ENCODE peak calls at places on chromosomes 1 and 21, in six cellular contexts. S, M, D, R, L and B are unnamed samples.

GRCh38 chr1:53112271-53112774 is 30.1 kb downstream of the SLC1A7 start:
- DNase-seq in S (no peak), M (no peak), D (no peak), R (no peak), L (no peak), B (peak; percentile 51)

GRCh38 chr1:14366361-14367018 is 232.0 kb upstream of the KAZN start:
- DNase-seq in S (no peak), M (no peak), D (no peak), R (no peak), L (peak; percentile 19), B (no peak)

GRCh38 chr1:119249283-119249682 is 108.8 kb upstream of the WARS2 start:
- DNase-seq in S (no peak), M (no peak), D (no peak), R (no peak), L (no peak), B (no peak)

GRCh38 chr1:230029244-230029643 is 37.8 kb upstream of the GALNT2 start:
- DNase-seq in S (no peak), M (no peak), D (no peak), R (no peak), L (no peak), B (no peak)

GRCh38 chr1:51281807-51282206 is 45.7 kb downstream of the RNF11 start:
- DNase-seq in S (no peak), M (no peak), D (no peak), R (no peak), L (no peak), B (no peak)

GRCh38 chr1:3924871-3925655 is 25.0 kb upstream of the C1orf174 start:
- DNase-seq in S (no peak), M (no peak), D (peak; percentile 30), R (no peak), L (no peak), B (peak; percentile 56)

GRCh38 chr1:24903011-24903461 is 27.0 kb downstream of the RUNX3 start:
- DNase-seq in S (no peak), M (peak; percentile 36), D (no peak), R (no peak), L (no peak), B (no peak)

GRCh38 chr1:20721117-20722061 is 3.6 kb upstream of the KIF17 start:
- DNase-seq in S (no peak), M (no peak), D (no peak), R (no peak), L (no peak), B (no peak)

GRCh38 chr1:74341702-74342339 is 106.6 kb downstream of the TNNI3K start:
- DNase-seq in S (no peak), M (no peak), D (no peak), R (no peak), L (no peak), B (no peak)

GRCh38 chr21:42337830-42338729 is 12.7 kb downstream of the TFF2 start:
- DNase-seq in S (peak; percentile 80), M (peak; percentile 68), D (peak; percentile 84), R (peak; percentile 74), L (peak; percentile 72), B (peak; percentile 95)

GRCh38 chr1:16418823-16419425 is 18.3 kb downstream of the SPATA21 start:
- DNase-seq in S (no peak), M (no peak), D (peak; percentile 41), R (no peak), L (no peak), B (no peak)

GRCh38 chr1:243234978-243235657 is 20.0 kb downstream of the CEP170 start:
- DNase-seq in S (no peak), M (no peak), D (no peak), R (no peak), L (no peak), B (no peak)

GRCh38 chr1:160416369-160416768 is 16.0 kb downstream of the VANGL2 start:
- DNase-seq in S (no peak), M (no peak), D (peak; percentile 74), R (no peak), L (no peak), B (peak; percentile 80)

GRCh38 chr1:181655756-181656155 is 172.4 kb downstream of the CACNA1E start:
- DNase-seq in S (no peak), M (no peak), D (peak; percentile 52), R (no peak), L (no peak), B (no peak)

GRCh38 chr1:171798760-171799159 is 17.3 kb downstream of the METTL13 start:
- DNase-seq in S (no peak), M (no peak), D (no peak), R (no peak), L (no peak), B (no peak)

GRCh38 chr1:31412732-31413404 is at the start of gene SERINC2:
- DNase-seq in S (peak; percentile 14), M (peak; percentile 83), D (peak; percentile 69), R (no peak), L (no peak), B (peak; percentile 71)

GRCh38 chr1:3562712-3563111 is 48.6 kb downstream of the MEGF6 start:
- DNase-seq in S (no peak), M (no peak), D (no peak), R (no peak), L (no peak), B (no peak)

GRCh38 chr1:115976900-115977480 is 677 bp downstream of the SLC22A15 start:
- DNase-seq in S (no peak), M (no peak), D (peak; percentile 37), R (no peak), L (peak; percentile 44), B (peak; percentile 19)

GRCh38 chr1:19974822-19975416 is 4.5 kb downstream of the PLA2G2A start:
- DNase-seq in S (no peak), M (peak; percentile 46), D (peak; percentile 78), R (no peak), L (no peak), B (peak; percentile 83)

GRCh38 chr21:44697811-44698734 is 1.1 kb downstream of the KRTAP10-12 start:
- DNase-seq in S (no peak), M (peak; percentile 17), D (no peak), R (no peak), L (no peak), B (no peak)

GRCh38 chr1:18091660-18092446 is 15.7 kb upstream of the IGSF21 start:
- DNase-seq in S (no peak), M (no peak), D (no peak), R (no peak), L (no peak), B (peak; percentile 45)

GRCh38 chr1:229199261-229199850 is 71.6 kb upstream of the RAB4A start:
- DNase-seq in S (no peak), M (no peak), D (peak; percentile 28), R (no peak), L (no peak), B (peak; percentile 59)